ENCODE peak calls at places on chromosomes 12 and 14, in eight cellular contexts. O is prostate gland; N is astrocyte of the spinal cord; P is foreskin fibroblast; Q is right lobe of liver; W is stimulated activated CD8-positive, alpha-beta memory T cell treated with anti-CD3 and anti-CD28 coated beads, Interleukin-15, amount 100 ng/mL, for 24 hours; H is activated T-helper 1 cell treated with anti-CD3 and anti-CD28 coated beads, Interleukin-2, amount 50 U/mL, for 16 hours; V is skeletal muscle cell. X is an unnamed sample.

GRCh38 chr12:3417937-3418336 is 73.1 kb upstream of the PRMT8 start:
- DNase-seq in O (no peak), N (no peak), P (no peak), Q (no peak), W (no peak), H (no peak), V (no peak), X (no peak)

GRCh38 chr12:110798461-110798860 is 48.3 kb upstream of the CCDC63 start:
- DNase-seq in O (no peak), N (no peak), P (no peak), Q (no peak), W (no peak), H (no peak), V (no peak), X (no peak)

GRCh38 chr14:32576088-32576795 is 247.1 kb downstream of the AKAP6 start:
- DNase-seq in O (peak; percentile 43), N (peak; percentile 69), P (peak; percentile 83), Q (no peak), W (no peak), H (peak; percentile 0), V (no peak), X (peak; percentile 19)

GRCh38 chr14:51441001-51441400 is 201.0 kb downstream of the TMX1 start:
- DNase-seq in O (no peak), N (no peak), P (peak; percentile 65), Q (no peak), W (no peak), H (no peak), V (no peak), X (no peak)

GRCh38 chr12:86134571-86134970 is 121.6 kb downstream of the MGAT4C start:
- DNase-seq in O (no peak), N (peak; percentile 16), P (peak; percentile 7), Q (no peak), W (no peak), H (no peak), V (no peak), X (no peak)

GRCh38 chr14:61925732-61926445 is 163.7 kb downstream of the SNAPC1 start:
- DNase-seq in O (no peak), N (peak; percentile 16), P (peak; percentile 46), Q (no peak), W (no peak), H (no peak), V (no peak), X (no peak)

GRCh38 chr12:56337753-56338221 is 897 bp upstream of the IL23A start:
- DNase-seq in O (no peak), N (no peak), P (peak; percentile 20), Q (no peak), W (no peak), H (no peak), V (no peak), X (no peak)

GRCh38 chr14:35355981-35356839 is 48.3 kb downstream of the NFKBIA start:
- DNase-seq in O (no peak), N (no peak), P (no peak), Q (no peak), W (no peak), H (no peak), V (no peak), X (no peak)

GRCh38 chr14:92677087-92677668 is 71.2 kb downstream of the LGMN start:
- DNase-seq in O (no peak), N (no peak), P (no peak), Q (no peak), W (peak; percentile 27), H (no peak), V (no peak), X (peak; percentile 57)

GRCh38 chr14:54339771-54340170 is 57.0 kb upstream of the CDKN3 start:
- DNase-seq in O (no peak), N (no peak), P (no peak), Q (no peak), W (no peak), H (no peak), V (no peak), X (no peak)

GRCh38 chr12:30753233-30753632 is 1.5 kb downstream of the CAPRIN2 start:
- DNase-seq in O (no peak), N (peak; percentile 53), P (peak; percentile 52), Q (no peak), W (no peak), H (no peak), V (no peak), X (no peak)

GRCh38 chr12:4648499-4649357 is at the start of the genes AKAP3 and NDUFA9:
- DNase-seq in O (peak; percentile 81), N (peak; percentile 89), P (peak; percentile 92), Q (peak; percentile 80), W (peak; percentile 55), H (peak; percentile 57), V (peak; percentile 45), X (peak; percentile 58)

GRCh38 chr14:50318031-50318626 is 6.0 kb downstream of the DMAC2L start:
- DNase-seq in O (no peak), N (peak; percentile 55), P (peak; percentile 70), Q (no peak), W (no peak), H (no peak), V (no peak), X (no peak)

GRCh38 chr14:81276699-81277069 is 55.9 kb upstream of the GTF2A1 start:
- DNase-seq in O (no peak), N (no peak), P (no peak), Q (no peak), W (no peak), H (no peak), V (no peak), X (no peak)

GRCh38 chr12:92942905-92943304 is 13.8 kb upstream of the EEA1 start:
- DNase-seq in O (peak; percentile 27), N (peak; percentile 81), P (peak; percentile 48), Q (no peak), W (no peak), H (no peak), V (peak; percentile 72), X (no peak)

GRCh38 chr14:86481105-86481504 is 951.2 kb downstream of the FLRT2 start:
- DNase-seq in O (no peak), N (no peak), P (peak; percentile 5), Q (no peak), W (no peak), H (no peak), V (no peak), X (no peak)

GRCh38 chr14:104686624-104687517 is 2.5 kb upstream of the INF2 start:
- DNase-seq in O (no peak), N (no peak), P (no peak), Q (peak; percentile 24), W (no peak), H (no peak), V (no peak), X (no peak)

GRCh38 chr14:100740931-100741330 is 14.2 kb downstream of the DLK1 start:
- DNase-seq in O (no peak), N (no peak), P (no peak), Q (no peak), W (no peak), H (no peak), V (no peak), X (no peak)

GRCh38 chr12:2877959-2878732 is 1.1 kb downstream of the RHNO1 start:
- DNase-seq in O (no peak), N (peak; percentile 25), P (peak; percentile 73), Q (no peak), W (no peak), H (no peak), V (no peak), X (peak; percentile 32)

GRCh38 chr14:100825691-100826331 is at the start of gene MEG3:
- DNase-seq in O (peak; percentile 27), N (peak; percentile 85), P (peak; percentile 91), Q (peak; percentile 39), W (no peak), H (no peak), V (peak; percentile 55), X (no peak)

GRCh38 chr12:15997910-15998309 is 86.8 kb downstream of the DERA start:
- DNase-seq in O (no peak), N (no peak), P (no peak), Q (no peak), W (no peak), H (no peak), V (no peak), X (no peak)